ENCODE peak calls at places on chromosomes 6 and 20, in nine cellular contexts. D is endothelial cell of umbilical vein, K is GM20000, Y is WTC11, N is brain microvascular endothelial cell, C is lower leg skin, E is fibroblast of pulmonary artery, J is mesothelial cell of epicardium, G is cardiac muscle cell. O is an unnamed sample.

GRCh38 chr6:22667855-22668254 is 98.5 kb downstream of the HDGFL1 start:
- DNase-seq in D (no peak), K (no peak), Y (no peak), N (no peak), C (no peak), E (peak; percentile 10), J (no peak), G (no peak), O (no peak)

GRCh38 chr20:60694763-60695162 is 557.3 kb upstream of the CDH4 start:
- DNase-seq in D (no peak), K (no peak), Y (no peak), N (no peak), C (no peak), E (no peak), J (no peak), G (no peak), O (no peak)

GRCh38 chr6:45698046-45698445 is 317.6 kb downstream of the CLIC5 start:
- DNase-seq in D (no peak), K (no peak), Y (no peak), N (no peak), C (no peak), E (no peak), J (no peak), G (no peak), O (no peak)

GRCh38 chr6:4941782-4942672 is 61.8 kb downstream of the RPP40 start:
- DNase-seq in D (peak; percentile 70), K (peak; percentile 59), Y (no peak), N (peak; percentile 89), C (peak; percentile 36), E (peak; percentile 88), J (no peak), G (no peak), O (no peak)

GRCh38 chr6:84779380-84779779 is 15.0 kb upstream of the TBX18 start:
- DNase-seq in D (no peak), K (no peak), Y (no peak), N (no peak), C (no peak), E (no peak), J (no peak), G (no peak), O (no peak)

GRCh38 chr20:16201191-16201590 is 372.1 kb downstream of the KIF16B start:
- DNase-seq in D (no peak), K (no peak), Y (no peak), N (no peak), C (no peak), E (no peak), J (no peak), G (no peak), O (no peak)

GRCh38 chr6:144343736-144344428 is 58.7 kb downstream of the UTRN start:
- DNase-seq in D (peak; percentile 88), K (peak; percentile 53), Y (no peak), N (no peak), C (no peak), E (peak; percentile 33), J (no peak), G (no peak), O (no peak)

GRCh38 chr20:45792513-45793118 is 862 bp downstream of the DNTTIP1 start:
- DNase-seq in D (no peak), K (no peak), Y (no peak), N (no peak), C (no peak), E (no peak), J (no peak), G (no peak), O (no peak)

GRCh38 chr6:55069132-55069781 is 105.1 kb upstream of the HCRTR2 start:
- DNase-seq in D (peak; percentile 60), K (peak; percentile 5), Y (peak; percentile 19), N (peak; percentile 18), C (no peak), E (peak; percentile 72), J (no peak), G (peak; percentile 66), O (no peak)

GRCh38 chr20:62505337-62506045 is 29.7 kb upstream of the GATA5 start:
- DNase-seq in D (no peak), K (no peak), Y (no peak), N (no peak), C (no peak), E (no peak), J (no peak), G (no peak), O (no peak)

GRCh38 chr6:33702345-33702977 is 9.0 kb downstream of the UQCC2 start:
- DNase-seq in D (peak; percentile 52), K (no peak), Y (peak; percentile 55), N (peak; percentile 59), C (no peak), E (peak; percentile 75), J (no peak), G (peak; percentile 56), O (no peak)

DNA sequence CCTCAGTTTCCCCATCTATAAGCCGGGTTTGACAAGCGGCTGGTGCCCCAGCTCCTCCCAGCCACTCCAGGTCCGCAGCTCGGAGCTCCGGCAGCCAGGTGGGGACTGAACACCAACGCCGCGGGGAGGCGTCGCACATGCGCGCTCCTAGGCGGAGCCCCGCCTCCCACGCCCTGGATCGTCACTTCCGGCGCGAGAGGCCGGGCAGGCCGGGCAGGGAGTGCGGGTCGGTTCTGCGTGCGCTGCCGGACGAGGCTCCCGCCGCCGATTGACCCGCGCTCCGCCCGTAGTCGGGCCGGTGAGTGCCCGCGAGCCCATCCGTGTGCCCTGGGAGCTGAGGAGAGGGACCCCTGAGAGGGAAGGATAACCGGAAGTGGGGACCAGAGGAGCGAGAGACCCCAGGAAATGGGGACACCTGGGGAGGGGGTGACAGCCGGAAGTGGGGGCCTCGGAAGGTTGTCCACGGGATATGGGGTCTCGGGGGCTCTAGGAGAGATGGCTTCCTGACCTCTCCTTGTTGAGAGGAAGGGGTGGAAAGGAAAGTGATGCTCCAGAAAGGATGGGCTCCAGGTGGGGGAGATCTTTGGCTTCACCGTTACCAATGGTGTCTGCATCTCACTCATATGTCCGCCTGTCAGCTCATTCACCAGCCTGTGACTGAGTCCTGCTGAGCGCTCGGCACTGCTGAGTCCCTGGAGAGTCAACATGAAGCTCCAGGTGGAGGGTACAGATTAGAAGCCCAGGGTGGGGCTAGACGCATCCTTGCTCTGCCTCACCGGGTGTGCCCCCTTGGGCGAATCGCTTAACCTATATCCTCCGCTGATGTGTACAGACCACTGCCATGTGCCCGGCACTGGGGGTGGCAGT is at the start of gene TTPAL:
- DNase-seq in D (peak; percentile 83), K (peak; percentile 94), Y (peak; percentile 90), N (peak; percentile 54), C (peak; percentile 84), E (peak; percentile 85), J (peak; percentile 83), G (peak; percentile 94), O (peak; percentile 93)
- TF ChIP-seq CTCF in D (peak; percentile 28), K (peak; percentile 22), Y (no peak), N (peak; percentile 47), C (no peak), E (peak; percentile 32), J (no peak), G (peak; percentile 36), O (no peak)

GRCh38 chr20:14191559-14191958 is 145.9 kb downstream of the FLRT3 start:
- DNase-seq in D (no peak), K (no peak), Y (no peak), N (no peak), C (no peak), E (no peak), J (no peak), G (no peak), O (no peak)

GRCh38 chr20:14193443-14193842 is 144.0 kb downstream of the FLRT3 start:
- DNase-seq in D (no peak), K (no peak), Y (no peak), N (no peak), C (no peak), E (no peak), J (no peak), G (no peak), O (no peak)

GRCh38 chr20:14193885-14194284 is 143.5 kb downstream of the FLRT3 start:
- DNase-seq in D (no peak), K (no peak), Y (no peak), N (no peak), C (no peak), E (peak; percentile 3), J (no peak), G (no peak), O (no peak)

GRCh38 chr20:14189794-14190402 is 147.5 kb downstream of the FLRT3 start:
- DNase-seq in D (peak; percentile 36), K (no peak), Y (no peak), N (peak; percentile 47), C (no peak), E (peak; percentile 64), J (no peak), G (peak; percentile 47), O (no peak)
- TF ChIP-seq CTCF in D (peak; percentile 14), K (no peak), Y (no peak), N (peak; percentile 44), C (no peak), E (peak; percentile 46), J (no peak), G (peak; percentile 29), O (peak; percentile 59)

DNA sequence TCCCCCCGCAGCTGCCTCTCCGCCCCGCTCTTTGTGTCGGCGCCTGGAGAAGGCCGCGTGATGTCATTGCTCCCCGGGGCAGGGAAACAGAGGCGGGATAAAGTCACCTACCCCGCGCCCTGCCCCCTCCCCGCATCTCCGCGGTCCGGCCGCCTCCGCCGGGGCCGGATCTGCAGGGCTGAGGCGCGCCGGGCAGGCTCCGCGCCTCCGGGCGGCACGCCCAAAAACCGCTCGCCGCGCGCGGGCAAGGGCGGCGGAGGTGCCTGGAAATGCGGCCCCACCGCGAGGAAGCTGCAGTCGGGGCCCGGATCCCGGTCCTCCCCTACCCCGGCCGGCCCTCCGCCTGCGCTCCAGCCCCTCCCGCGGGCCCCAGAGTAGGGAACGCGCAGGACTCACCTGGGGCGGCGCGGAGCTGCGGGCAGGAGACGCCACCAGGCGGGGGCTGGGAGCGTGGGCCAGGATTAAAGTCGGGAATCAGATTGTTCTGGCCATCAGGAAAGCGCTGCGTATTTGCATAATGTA is at the start of gene FAXC:
- DNase-seq in D (peak; percentile 25), K (peak; percentile 63), Y (peak; percentile 75), N (no peak), C (no peak), E (peak; percentile 13), J (peak; percentile 45), G (peak; percentile 43), O (peak; percentile 78)
- TF ChIP-seq CTCF in D (no peak), K (no peak), Y (no peak), N (peak; percentile 37), C (no peak), E (no peak), J (no peak), G (no peak), O (peak; percentile 58)

GRCh38 chr6:136792945-136793289 is 640 bp upstream of the MAP3K5 start:
- DNase-seq in D (peak; percentile 89), K (peak; percentile 80), Y (peak; percentile 86), N (peak; percentile 86), C (peak; percentile 88), E (peak; percentile 93), J (peak; percentile 78), G (peak; percentile 89), O (peak; percentile 90)

GRCh38 chr6:136790411-136791295 is 1.6 kb downstream of the MAP3K5 start:
- DNase-seq in D (peak; percentile 31), K (no peak), Y (no peak), N (no peak), C (no peak), E (no peak), J (no peak), G (no peak), O (no peak)

GRCh38 chr6:136791296-136792065 is 796 bp downstream of the MAP3K5 start:
- DNase-seq in D (peak; percentile 61), K (peak; percentile 56), Y (peak; percentile 28), N (peak; percentile 56), C (peak; percentile 36), E (peak; percentile 59), J (no peak), G (peak; percentile 48), O (no peak)

GRCh38 chr6:136793348-136793747 is 1.1 kb upstream of the MAP3K5 start:
- DNase-seq in D (no peak), K (peak; percentile 31), Y (no peak), N (no peak), C (no peak), E (no peak), J (no peak), G (no peak), O (no peak)

GRCh38 chr6:136792066-136792944 is at the start of gene MAP3K5:
- DNase-seq in D (peak; percentile 80), K (peak; percentile 80), Y (peak; percentile 63), N (peak; percentile 51), C (peak; percentile 65), E (peak; percentile 86), J (peak; percentile 66), G (peak; percentile 80), O (peak; percentile 84)
- TF ChIP-seq CTCF in D (peak; percentile 48), K (peak; percentile 72), Y (no peak), N (peak; percentile 50), C (no peak), E (peak; percentile 29), J (no peak), G (no peak), O (no peak)

O was measured in type B pancreatic cell.